ENCODE peak calls at places on chromosomes 13 and 19, in eight cellular contexts. L, E, F, T, M, Q, C and U are unnamed samples. For H3K4me1, the result is how much of the 10 kb centered on the place peaks cover.

GRCh38 chr19:52917531-52917930 is 5.7 kb downstream of the ZNF888 start:
- DNase-seq in L (no peak), E (no peak), F (no peak), T (no peak), M (no peak), Q (no peak), C (no peak), U (no peak)

GRCh38 chr19:18551631-18552030 is 6.0 kb upstream of the KXD1 start:
- DNase-seq in L (no peak), E (no peak), F (no peak), T (no peak), M (no peak), Q (no peak), C (no peak), U (no peak)

GRCh38 chr19:45254044-45254531 is 3.0 kb downstream of the MARK4 start:
- DNase-seq in L (peak), E (peak), F (no peak), T (no peak), M (no peak), Q (no peak), C (no peak), U (no peak)

GRCh38 chr13:100521912-100522490 is 66.6 kb downstream of the GGACT start:
- DNase-seq in L (no peak), E (no peak), F (no peak), T (no peak), M (no peak), Q (no peak), C (no peak), U (no peak)

GRCh38 chr13:114044486-114044885 is 70.6 kb upstream of the C13orf46 start:
- DNase-seq in L (no peak), E (no peak), F (peak), T (no peak), M (no peak), Q (no peak), C (no peak), U (no peak)

GRCh38 chr19:3225677-3226093 is 1.2 kb downstream of the CELF5 start:
- DNase-seq in L (no peak), E (no peak), F (no peak), T (no peak), M (no peak), Q (no peak), C (no peak), U (no peak)

GRCh38 chr19:49255674-49256073 is 69.3 kb downstream of the SLC6A16 start:
- DNase-seq in L (no peak), E (no peak), F (no peak), T (no peak), M (no peak), Q (no peak), C (no peak), U (no peak)

GRCh38 chr19:342801-343421 is 1.7 kb downstream of the MIER2 start:
- DNase-seq in L (no peak), E (no peak), F (no peak), T (peak), M (no peak), Q (peak), C (peak), U (no peak)

GRCh38 chr13:93398167-93398566 is 171.6 kb downstream of the GPC6 start:
- DNase-seq in L (no peak), E (no peak), F (no peak), T (no peak), M (no peak), Q (no peak), C (no peak), U (no peak)

GRCh38 chr19:41745761-41746160 is 9.6 kb upstream of the CEACAM6 start:
- DNase-seq in L (no peak), E (no peak), F (no peak), T (no peak), M (no peak), Q (no peak), C (no peak), U (no peak)

GRCh38 chr13:113109151-113110047 is 3.8 kb downstream of the F7 start:
- DNase-seq in L (peak), E (no peak), F (no peak), T (peak), M (no peak), Q (no peak), C (no peak), U (no peak)

GRCh38 chr19:42220751-42221097 is 612 bp downstream of the ZNF526 start:
- DNase-seq in L (no peak), E (no peak), F (no peak), T (no peak), M (peak), Q (no peak), C (no peak), U (no peak)

GRCh38 chr13:39655041-39655568 is 357 bp upstream of the COG6 start:
- DNase-seq in L (no peak), E (no peak), F (no peak), T (no peak), M (no peak), Q (no peak), C (no peak), U (no peak)

GRCh38 chr19:46902402-46902766 is 41.6 kb downstream of the ARHGAP35 start:
- DNase-seq in L (no peak), E (no peak), F (no peak), T (no peak), M (no peak), Q (peak), C (peak), U (peak)

GRCh38 chr19:11749751-11750150 is 11.0 kb upstream of the ZNF823 start:
- DNase-seq in L (no peak), E (no peak), F (no peak), T (no peak), M (no peak), Q (no peak), C (no peak), U (no peak)

GRCh38 chr19:54160948-54161347 is 1.4 kb upstream of the LENG1 start:
- DNase-seq in L (no peak), E (no peak), F (no peak), T (no peak), M (no peak), Q (no peak), C (no peak), U (no peak)

GRCh38 chr19:54159352-54160181 is at the start of gene LENG1:
- DNase-seq in L (peak), E (peak), F (peak), T (peak), M (peak), Q (peak), C (peak), U (peak)

GRCh38 chr19:54162241-54162805 is 2.8 kb upstream of the LENG1 start:
- DNase-seq in L (peak), E (peak), F (peak), T (peak), M (peak), Q (peak), C (peak), U (peak)

GRCh38 chr19:54158812-54159351 is 639 bp downstream of the LENG1 start:
- DNase-seq in L (peak), E (no peak), F (no peak), T (no peak), M (peak), Q (no peak), C (no peak), U (no peak)

GRCh38 chr19:54160182-54160811 is 776 bp upstream of the LENG1 start:
- DNase-seq in L (peak), E (peak), F (no peak), T (no peak), M (peak), Q (no peak), C (no peak), U (no peak)
- H3K4me1 ChIP-seq in L (under half), E (under half), F (under half), T (under half), M (under half), Q (under half), C (under half), U (under half)

DNA sequence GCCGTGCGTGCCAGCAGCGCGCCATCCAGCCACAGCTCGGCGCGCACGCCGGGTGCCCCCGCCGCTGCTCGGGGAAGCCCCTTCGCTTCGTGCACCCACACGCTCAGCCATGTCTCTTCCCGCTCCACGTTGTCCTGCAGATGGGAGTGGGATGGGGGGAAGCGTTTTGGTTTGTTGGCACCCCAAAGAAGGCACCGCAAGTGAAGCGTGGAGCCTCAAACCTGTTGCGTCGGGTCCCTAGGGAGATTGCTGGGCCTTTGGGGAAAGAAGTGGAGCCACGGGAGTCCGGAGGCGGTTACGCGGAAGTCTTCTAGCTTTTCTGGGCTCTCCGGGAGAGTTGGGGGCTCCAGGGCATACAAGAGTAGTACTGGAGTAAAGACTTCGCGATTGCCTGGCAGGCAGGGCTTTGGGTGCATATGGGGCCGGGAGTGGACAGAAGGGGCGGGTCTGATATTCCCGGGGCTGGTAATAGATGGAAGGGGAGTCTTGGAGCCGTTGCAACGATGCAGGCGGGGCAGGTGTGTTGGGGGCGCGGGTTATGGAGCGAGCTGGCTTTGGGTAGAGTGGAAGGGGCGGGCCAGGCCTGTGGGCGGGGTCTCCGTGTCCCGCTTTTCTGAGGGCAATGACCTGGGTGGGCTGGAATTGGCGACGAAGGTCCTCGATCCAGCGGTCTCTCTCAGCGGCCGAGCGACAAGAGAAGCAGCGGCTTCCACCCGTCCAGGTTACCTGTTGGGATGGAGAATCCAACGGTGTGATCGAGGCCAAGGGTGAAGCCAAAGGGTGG is 6.5 kb downstream of the RASAL3 start:
- DNase-seq in L (no peak), E (no peak), F (no peak), T (no peak), M (no peak), Q (no peak), C (no peak), U (no peak)
- H3K4me3 ChIP-seq in L (no peak), E (no peak), F (peak), T (peak), M (peak), Q (no peak), C (no peak), U (no peak)

GRCh38 chr13:99087130-99087953 is 109.5 kb upstream of the DOCK9 start:
- DNase-seq in L (peak), E (peak), F (peak), T (peak), M (peak), Q (peak), C (peak), U (peak)
- TF ChIP-seq CTCF in L (no peak), E (no peak), F (no peak), T (no peak), M (peak), Q (peak), C (no peak), U (peak)

GRCh38 chr13:29581666-29582065 is 13.8 kb downstream of the SLC7A1 start:
- DNase-seq in L (no peak), E (no peak), F (no peak), T (no peak), M (no peak), Q (no peak), C (no peak), U (no peak)
- H3K4me1 ChIP-seq in L (under half), E (under half), F (under half), T (under half), M (under half), Q (under half), C (under half), U (under half)

GRCh38 chr19:43351998-43352746 is 1.3 kb upstream of the CD177 start:
- DNase-seq in L (no peak), E (no peak), F (peak), T (no peak), M (no peak), Q (no peak), C (no peak), U (peak)

GRCh38 chr19:43353606-43354304 is at the start of gene CD177:
- DNase-seq in L (no peak), E (no peak), F (no peak), T (no peak), M (peak), Q (no peak), C (no peak), U (no peak)

GRCh38 chr19:43354305-43354627 is 780 bp downstream of the CD177 start:
- DNase-seq in L (no peak), E (no peak), F (no peak), T (no peak), M (peak), Q (no peak), C (no peak), U (no peak)
- H3K4me3 ChIP-seq in L (no peak), E (no peak), F (no peak), T (no peak), M (peak), Q (no peak), C (no peak), U (peak)

GRCh38 chr19:57583104-57583520 is 833 bp upstream of the ZIK1 start:
- DNase-seq in L (no peak), E (no peak), F (no peak), T (no peak), M (no peak), Q (no peak), C (no peak), U (no peak)

GRCh38 chr19:57576661-57577060 is 2.0 kb downstream of the ZNF416 start:
- DNase-seq in L (no peak), E (no peak), F (no peak), T (no peak), M (no peak), Q (no peak), C (no peak), U (no peak)

GRCh38 chr19:57583521-57584416 is at the start of gene ZIK1:
- DNase-seq in L (peak), E (no peak), F (no peak), T (peak), M (peak), Q (peak), C (no peak), U (peak)

DNA sequence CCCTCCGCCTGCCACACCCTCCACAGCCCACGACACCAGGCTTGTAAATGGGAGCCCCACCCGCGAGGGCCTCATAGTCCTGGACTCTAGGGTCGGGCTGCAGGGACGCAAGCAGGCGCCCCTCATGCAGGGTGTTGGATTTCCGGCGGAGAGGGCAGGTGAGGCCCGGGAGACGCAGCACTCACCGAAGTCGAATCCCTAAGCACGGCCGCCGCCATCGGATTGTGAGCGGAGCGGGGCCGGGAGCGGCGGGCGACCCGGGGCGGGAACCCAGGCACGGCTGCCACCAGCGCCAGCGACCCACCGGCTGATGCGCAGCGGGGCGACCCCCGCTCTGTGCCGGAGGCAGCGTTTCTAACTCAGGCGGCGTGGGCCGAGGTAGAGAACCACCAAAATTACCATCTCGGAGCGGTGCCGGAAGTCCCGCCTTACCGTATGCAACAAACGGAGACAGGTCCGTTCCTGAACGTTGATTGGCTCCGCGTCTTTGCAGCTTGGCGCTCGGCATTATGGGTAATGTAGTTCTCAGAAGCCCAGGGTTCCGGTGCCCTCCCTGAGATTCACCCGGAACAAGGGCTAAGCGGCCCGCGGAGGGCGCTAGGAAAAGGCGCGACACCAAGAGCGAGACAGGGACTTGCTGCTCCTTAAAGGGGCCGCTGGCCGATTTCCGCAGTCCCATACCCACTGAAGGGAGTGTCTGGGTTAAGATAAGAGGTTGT is at the start of gene ZNF416:
- DNase-seq in L (peak), E (peak), F (peak), T (peak), M (peak), Q (peak), C (peak), U (peak)
- TF ChIP-seq CTCF in L (no peak), E (peak), F (no peak), T (peak), M (peak), Q (no peak), C (no peak), U (no peak)